ENCODE peak calls at places on chromosomes 12 and 14, in seven cellular contexts. F is uterus; S is cardiac fibroblast; N is CD4-positive, CD25-positive, alpha-beta regulatory T cell; R is thoracic aorta; P is PC-3; V is A549. Y is an unnamed sample.

GRCh38 chr12:66641057-66641456 is 37.8 kb downstream of the GRIP1 start:
- DNase-seq in F (no peak), S (no peak), N (no peak), R (no peak), P (no peak), V (no peak), Y (no peak)

GRCh38 chr12:108187831-108188230 is 58.7 kb downstream of the WSCD2 start:
- DNase-seq in F (no peak), S (no peak), N (no peak), R (no peak), P (no peak), V (no peak), Y (no peak)

GRCh38 chr12:65695077-65695865 is 129.0 kb upstream of the HMGA2 start:
- DNase-seq in F (no peak), S (peak; percentile 99), N (no peak), R (peak; percentile 15), P (peak; percentile 99), V (peak; percentile 34), Y (peak; percentile 95)

GRCh38 chr12:45483571-45483970 is 245.9 kb upstream of the ARID2 start:
- DNase-seq in F (peak; percentile 68), S (peak; percentile 19), N (no peak), R (peak; percentile 50), P (peak; percentile 4), V (no peak), Y (peak; percentile 79)

GRCh38 chr12:90036641-90037040 is 328.0 kb upstream of the ATP2B1 start:
- DNase-seq in F (no peak), S (peak; percentile 50), N (no peak), R (no peak), P (peak; percentile 81), V (no peak), Y (peak; percentile 42)

GRCh38 chr14:34538871-34539406 is 562 bp downstream of the EAPP start:
- DNase-seq in F (no peak), S (no peak), N (no peak), R (no peak), P (peak; percentile 8), V (no peak), Y (no peak)

GRCh38 chr14:34043627-34044372 is 92.9 kb upstream of the EGLN3 start:
- DNase-seq in F (no peak), S (peak; percentile 59), N (no peak), R (no peak), P (peak; percentile 90), V (peak; percentile 67), Y (no peak)

GRCh38 chr12:65199604-65200003 is 30.2 kb downstream of the LEMD3 start:
- DNase-seq in F (no peak), S (no peak), N (no peak), R (no peak), P (no peak), V (no peak), Y (no peak)

GRCh38 chr14:61491224-61491623 is 169.8 kb downstream of the PRKCH start:
- DNase-seq in F (no peak), S (no peak), N (no peak), R (no peak), P (peak; percentile 93), V (no peak), Y (no peak)

GRCh38 chr14:64506751-64507150 is 2.2 kb downstream of the ZBTB1 start:
- DNase-seq in F (no peak), S (no peak), N (no peak), R (no peak), P (no peak), V (no peak), Y (no peak)

GRCh38 chr14:24064091-24064795 is 7.1 kb upstream of the CPNE6 start:
- DNase-seq in F (no peak), S (no peak), N (no peak), R (no peak), P (no peak), V (no peak), Y (no peak)

GRCh38 chr12:6767301-6767591 is 1.1 kb downstream of the PTMS start:
- DNase-seq in F (no peak), S (no peak), N (no peak), R (no peak), P (no peak), V (no peak), Y (no peak)

GRCh38 chr12:115762934-115763333 is 514.6 kb downstream of the MED13L start:
- DNase-seq in F (no peak), S (no peak), N (no peak), R (no peak), P (peak; percentile 30), V (no peak), Y (no peak)

GRCh38 chr12:117236456-117237001 is 46.3 kb upstream of the FBXO21 start:
- DNase-seq in F (peak; percentile 26), S (peak; percentile 62), N (peak; percentile 29), R (peak; percentile 5), P (peak; percentile 89), V (peak; percentile 69), Y (peak; percentile 63)

GRCh38 chr14:39957290-39957689 is 525.1 kb upstream of the FBXO33 start:
- DNase-seq in F (no peak), S (no peak), N (no peak), R (no peak), P (no peak), V (no peak), Y (no peak)

GRCh38 chr14:19941668-19942067 is 11.0 kb downstream of the OR4K1 start:
- DNase-seq in F (no peak), S (no peak), N (no peak), R (no peak), P (no peak), V (no peak), Y (no peak)

GRCh38 chr12:4106617-4107016 is 166.9 kb upstream of the CCND2 start:
- DNase-seq in F (no peak), S (no peak), N (no peak), R (no peak), P (no peak), V (no peak), Y (no peak)

GRCh38 chr12:100439797-100440196 is 33.9 kb upstream of the NR1H4 start:
- DNase-seq in F (no peak), S (no peak), N (no peak), R (no peak), P (no peak), V (no peak), Y (no peak)
- H3K4me3 ChIP-seq in F (no peak overlapping the region), S (no peak overlapping the region), N (no peak overlapping the region), R (no peak overlapping the region), P (no peak overlapping the region), V (no peak overlapping the region), Y (no peak overlapping the region)

GRCh38 chr14:37593496-37594237 is 1.4 kb downstream of the FOXA1 start:
- DNase-seq in F (no peak), S (no peak), N (no peak), R (no peak), P (no peak), V (no peak), Y (no peak)

GRCh38 chr14:37592288-37593274 is 2.5 kb downstream of the FOXA1 start:
- DNase-seq in F (no peak), S (no peak), N (no peak), R (no peak), P (peak; percentile 52), V (no peak), Y (no peak)

GRCh38 chr14:37595809-37596595 is 573 bp downstream of the TTC6 start:
- DNase-seq in F (no peak), S (no peak), N (no peak), R (no peak), P (peak; percentile 98), V (peak; percentile 86), Y (no peak)

GRCh38 chr14:37594916-37595808 is at the start of the genes FOXA1 and TTC6:
- DNase-seq in F (no peak), S (no peak), N (no peak), R (no peak), P (peak; percentile 91), V (peak; percentile 53), Y (peak; percentile 50)

GRCh38 chr14:37594238-37594915 is 672 bp downstream of the FOXA1 start:
- DNase-seq in F (no peak), S (peak; percentile 88), N (no peak), R (no peak), P (peak; percentile 92), V (peak; percentile 75), Y (peak; percentile 51)
- H3K4me3 ChIP-seq in F (peak overlapping the region; percentile 25), S (peak overlapping the region; percentile 41), N (no peak overlapping the region), R (peak overlapping the region; percentile 72), P (peak overlapping the region; percentile 96), V (peak overlapping the region; percentile 92), Y (peak overlapping the region; percentile 53)

DNA sequence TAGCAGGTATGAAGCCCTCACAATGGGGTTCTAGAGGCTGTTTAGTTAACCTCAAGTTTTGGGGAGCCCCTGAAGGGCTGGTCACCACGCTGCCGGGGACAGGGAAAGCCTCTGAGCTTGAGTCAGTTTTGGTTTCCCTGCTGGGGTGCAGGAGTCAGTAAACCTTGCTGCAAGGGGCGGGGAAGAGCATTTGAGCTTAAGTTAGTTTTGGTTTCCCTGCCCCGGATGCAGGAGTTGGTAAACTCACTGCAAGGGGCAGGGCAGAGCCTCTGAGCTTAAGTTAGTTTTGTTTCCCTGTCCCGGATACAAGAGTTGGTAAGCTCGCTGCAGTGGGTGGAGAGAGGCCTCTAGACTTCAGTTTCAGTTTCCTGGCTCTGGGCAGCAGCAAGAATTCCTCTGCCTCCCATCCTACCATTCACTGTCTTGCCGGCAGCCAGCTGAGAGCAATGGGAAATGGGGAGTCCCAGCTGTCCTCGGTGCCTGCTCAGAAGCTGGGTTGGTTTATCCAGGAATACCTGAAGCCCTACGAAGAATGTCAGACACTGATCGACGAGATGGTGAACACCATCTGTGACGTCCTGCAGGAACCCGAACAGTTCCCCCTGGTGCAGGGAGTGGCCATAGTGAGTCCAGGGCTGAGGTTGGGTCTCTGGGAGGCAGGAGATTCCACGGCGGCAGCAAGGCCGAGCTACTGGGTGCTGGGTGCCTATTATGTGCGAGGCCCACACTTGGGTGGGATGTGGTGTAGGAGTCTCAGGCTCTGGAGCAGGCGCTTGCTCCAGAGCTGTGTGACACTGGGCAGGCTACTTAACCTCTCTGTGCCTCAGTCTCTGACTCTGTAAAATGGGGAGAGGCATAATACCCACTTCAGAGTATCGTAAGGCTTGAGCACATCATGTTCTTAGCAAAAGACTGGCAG is at the start of gene OAS2:
- DNase-seq in F (peak; percentile 47), S (peak; percentile 78), N (peak; percentile 61), R (no peak), P (peak; percentile 78), V (no peak), Y (peak; percentile 81)
- H3K4me3 ChIP-seq in F (peak within 1 kb of the TSS; percentile 29), S (peak within 1 kb of the TSS; percentile 21), N (peak within 1 kb of the TSS; percentile 99), R (peak within 1 kb of the TSS; percentile 77), P (peak within 1 kb of the TSS; percentile 64), V (no peak within 1 kb of the TSS), Y (peak within 1 kb of the TSS; percentile 56)

DNA sequence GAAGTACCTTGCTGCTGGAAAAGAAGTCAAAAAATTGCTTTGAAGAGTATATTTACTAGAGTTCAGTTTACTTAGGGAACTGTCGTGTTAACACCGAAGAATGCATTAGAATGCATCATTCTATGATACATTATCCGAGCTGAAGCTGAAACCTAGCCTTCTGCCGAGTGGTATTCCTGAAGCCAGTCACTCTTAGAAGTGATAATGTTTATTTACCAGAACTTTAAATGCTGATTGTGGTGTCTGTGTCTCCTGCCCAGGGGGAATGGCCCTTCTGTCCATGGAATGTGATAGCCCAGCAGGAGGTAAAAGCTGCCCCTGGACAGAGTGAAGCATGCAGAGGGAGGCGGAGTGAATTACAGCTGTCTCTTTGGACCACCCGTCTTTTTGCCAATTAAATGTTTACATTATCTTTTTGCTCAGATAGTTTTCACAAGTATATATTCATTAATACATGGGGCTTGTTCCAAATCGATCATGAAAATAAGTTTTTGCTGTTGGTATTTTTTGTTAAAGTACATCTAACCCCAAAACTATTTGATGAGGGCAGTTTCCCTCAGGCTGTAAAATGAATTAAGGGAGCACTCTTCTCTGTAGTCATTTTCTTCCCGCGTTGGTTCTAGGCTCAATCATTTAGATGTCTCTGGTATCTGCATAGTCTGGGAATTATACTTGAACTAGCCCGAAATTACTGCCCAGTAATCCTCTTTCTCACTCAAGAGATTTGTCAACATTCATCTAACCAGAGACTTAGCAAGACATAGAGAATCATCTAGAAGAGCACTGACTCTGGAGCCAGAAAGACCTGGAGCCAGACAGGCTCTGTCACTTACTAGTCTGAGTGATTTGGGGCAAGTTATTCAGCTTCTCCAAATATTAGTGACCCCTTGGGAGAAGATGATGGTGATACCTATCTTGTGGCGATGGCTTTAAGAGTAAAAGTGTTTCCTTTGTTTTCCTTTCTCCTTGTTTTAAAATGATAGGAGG is 147.6 kb downstream of the CRADD start:
- DNase-seq in F (no peak), S (peak; percentile 42), N (no peak), R (no peak), P (no peak), V (no peak), Y (peak; percentile 47)
- H3K4me3 ChIP-seq in F (no peak overlapping the region), S (no peak overlapping the region), N (no peak overlapping the region), R (no peak overlapping the region), P (no peak overlapping the region), V (no peak overlapping the region), Y (no peak overlapping the region)